ENCODE peak calls at places on chromosomes 16 and 17, in five cellular contexts. I is T-helper 2 cell; M is DMS 273 treated with DMSO at 0.1 percent for 48 hours; H is stimulated activated CD8-positive, alpha-beta memory T cell treated with anti-CD3 and anti-CD28 coated beads, Interleukin-7, amount 100 ng/mL, for 24 hours; O is AG09309. A is an unnamed sample.

GRCh38 chr16:55239723-55240122 is 84.3 kb upstream of the IRX6 start:
- DNase-seq in O (no peak), I (no peak), M (no peak), H (no peak), A (no peak)

GRCh38 chr17:66353937-66354401 is 51.6 kb downstream of the PRKCA start:
- DNase-seq in M (no peak), I (no peak), H (no peak), O (peak), A (no peak)

GRCh38 chr16:19437280-19437679 is 19.6 kb downstream of the TMC5 start:
- DNase-seq in H (no peak), O (no peak), M (no peak), I (no peak), A (no peak)

GRCh38 chr16:12220721-12221120 is 244.2 kb downstream of the SNX29 start:
- DNase-seq in M (no peak), H (no peak), O (no peak), I (no peak), A (no peak)

GRCh38 chr16:85061566-85061965 is 34.0 kb downstream of the KIAA0513 start:
- DNase-seq in O (no peak), M (no peak), H (no peak), I (no peak), A (no peak)

GRCh38 chr16:78297066-78297666 is 197.7 kb downstream of the WWOX start:
- DNase-seq in M (no peak), H (no peak), O (no peak), I (no peak), A (no peak)

GRCh38 chr16:86960266-86960665 is 356.9 kb downstream of the C16orf95 start:
- DNase-seq in H (no peak), I (no peak), M (no peak), O (no peak), A (no peak)

GRCh38 chr17:73156887-73157870 is 7.6 kb upstream of the SSTR2 start:
- DNase-seq in O (no peak), I (no peak), H (no peak), M (no peak), A (no peak)

GRCh38 chr17:57622886-57623433 is 122.1 kb downstream of the CCDC182 start:
- DNase-seq in M (no peak), O (peak), H (no peak), I (no peak), A (no peak)

GRCh38 chr17:6456914-6457687 is 12.8 kb downstream of the PIMREG start:
- DNase-seq in M (no peak), I (no peak), O (no peak), H (no peak), A (no peak)

GRCh38 chr16:48276102-48276501 is 28.8 kb upstream of the ABCC11 start:
- DNase-seq in H (no peak), O (no peak), M (no peak), I (no peak), A (no peak)

GRCh38 chr16:83940630-83941378 is 12.2 kb upstream of the OSGIN1 start:
- DNase-seq in O (no peak), H (no peak), M (no peak), I (no peak), A (no peak)

GRCh38 chr16:62692685-62693084 is 656.4 kb upstream of the CDH8 start:
- DNase-seq in M (no peak), I (no peak), O (no peak), H (no peak), A (no peak)

GRCh38 chr17:70159980-70160379 is 9.4 kb upstream of the KCNJ2 start:
- DNase-seq in H (no peak), I (no peak), M (no peak), O (no peak), A (no peak)

GRCh38 chr16:779561-779960 is 8.6 kb downstream of the RPUSD1 start:
- DNase-seq in I (no peak), O (no peak), M (no peak), H (no peak), A (no peak)

GRCh38 chr16:1152651-1153259 is at the start of gene CACNA1H:
- DNase-seq in H (peak), O (no peak), I (peak), M (no peak), A (no peak)

GRCh38 chr16:560701-561412 is 663 bp downstream of the PRR35 start:
- DNase-seq in H (no peak), M (no peak), O (no peak), I (no peak), A (no peak)

GRCh38 chr17:49393491-49394255 is 21.0 kb downstream of the PHB1 start:
- DNase-seq in O (no peak), I (no peak), H (no peak), M (no peak), A (no peak)

GRCh38 chr16:58306327-58306726 is 11.5 kb upstream of the PRSS54 start:
- DNase-seq in I (peak), H (peak), O (no peak), M (no peak), A (no peak)

GRCh38 chr17:37110012-37110701 is 161.4 kb downstream of the AATF start:
- DNase-seq in H (no peak), O (no peak), I (no peak), M (no peak), A (no peak)

GRCh38 chr17:79742951-79743476 is 12.3 kb downstream of the ENPP7 start:
- DNase-seq in H (no peak), O (no peak), M (no peak), I (no peak), A (no peak)

GRCh38 chr17:21029032-21029431 is 13.8 kb downstream of the USP22 start:
- DNase-seq in H (no peak), O (peak), M (no peak), I (no peak), A (no peak)

GRCh38 chr16:50712568-50712914 is 19.1 kb downstream of the NOD2 start:
- DNase-seq in O (no peak), H (no peak), M (no peak), I (no peak), A (no peak)

GRCh38 chr17:57273471-57273870 is 17.1 kb downstream of the MSI2 start:
- DNase-seq in H (no peak), O (no peak), I (no peak), M (no peak), A (no peak)

GRCh38 chr17:76670708-76671122 is 27.2 kb upstream of the ST6GALNAC1 start:
- DNase-seq in O (no peak), H (no peak), I (no peak), M (no peak), A (no peak)

GRCh38 chr17:72282439-72283029 is 161.7 kb downstream of the SOX9 start:
- DNase-seq in I (no peak), H (no peak), O (no peak), M (no peak), A (no peak)